ENCODE peak calls at places on chromosomes 13 and 19, in seven cellular contexts. X is CD4-positive, CD25-positive, alpha-beta regulatory T cell; G is psoas muscle; F is body of pancreas; J is neural progenitor cell; P is left lung; Q is heart left ventricle. Z is an unnamed sample.

GRCh38 chr19:47719047-47719885 is 6.0 kb downstream of the EHD2 start:
- DNase-seq in F (peak; percentile 83), X (no peak), P (peak; percentile 78), J (no peak), G (peak; percentile 90), Q (peak; percentile 94), Z (no peak)

GRCh38 chr13:110257408-110257807 is 49.5 kb downstream of the COL4A1 start:
- DNase-seq in Q (no peak), F (no peak), G (no peak), X (no peak), P (no peak), J (no peak), Z (no peak)

GRCh38 chr13:81872581-81872980 is 1531.7 kb upstream of the SPRY2 start:
- DNase-seq in G (no peak), F (no peak), J (peak; percentile 33), Q (no peak), P (no peak), X (no peak), Z (peak; percentile 35)

GRCh38 chr13:54383604-54384003 is 1355.0 kb downstream of the OLFM4 start:
- DNase-seq in J (peak; percentile 20), Q (no peak), F (no peak), P (no peak), G (no peak), X (no peak), Z (no peak)

GRCh38 chr19:39448271-39448670 is 2.9 kb downstream of the SUPT5H start:
- DNase-seq in J (no peak), G (no peak), Q (no peak), F (no peak), P (no peak), X (no peak), Z (no peak)

GRCh38 chr19:49931293-49932040 is 2.2 kb upstream of the NUP62 start:
- DNase-seq in P (no peak), J (no peak), F (no peak), Q (no peak), G (no peak), X (no peak), Z (no peak)

GRCh38 chr19:52351512-52351911 is 15.5 kb downstream of the ZNF610 start:
- DNase-seq in P (no peak), J (peak; percentile 64), Q (no peak), F (no peak), X (no peak), G (no peak), Z (no peak)

GRCh38 chr13:21668665-21669599 is 1.9 kb upstream of the FGF9 start:
- DNase-seq in F (peak; percentile 15), Q (no peak), P (peak; percentile 58), G (peak; percentile 41), X (peak; percentile 48), J (peak; percentile 60), Z (peak; percentile 20)

GRCh38 chr13:68046900-68047299 is 816.8 kb upstream of the PCDH9 start:
- DNase-seq in F (no peak), P (no peak), J (no peak), G (no peak), Q (no peak), X (no peak), Z (no peak)

GRCh38 chr13:21420706-21421105 is 38.4 kb downstream of the ZDHHC20 start:
- DNase-seq in Q (no peak), X (no peak), J (no peak), P (no peak), G (no peak), F (no peak), Z (no peak)

GRCh38 chr13:110396913-110397379 is 89.9 kb downstream of the COL4A2 start:
- DNase-seq in G (peak; percentile 89), X (no peak), P (peak; percentile 80), Q (peak; percentile 91), J (no peak), F (peak; percentile 62), Z (peak; percentile 11)

GRCh38 chr13:51524846-51525566 is 59.3 kb upstream of the WDFY2 start:
- DNase-seq in G (no peak), Q (no peak), P (no peak), F (no peak), J (no peak), X (no peak), Z (no peak)

GRCh38 chr19:6481541-6482342 is at the start of gene DENND1C:
- DNase-seq in F (peak; percentile 43), J (peak; percentile 70), P (peak; percentile 64), Q (peak; percentile 41), G (peak; percentile 36), X (peak; percentile 69), Z (peak; percentile 53)

GRCh38 chr13:113623491-113624234 is 34.3 kb downstream of the ATP4B start:
- DNase-seq in X (no peak), J (no peak), F (no peak), P (peak; percentile 30), G (no peak), Q (no peak), Z (no peak)

GRCh38 chr13:53411443-53411842 is 382.8 kb downstream of the OLFM4 start:
- DNase-seq in G (no peak), J (peak; percentile 63), X (no peak), P (no peak), Q (no peak), F (no peak), Z (no peak)

GRCh38 chr19:31666126-31666525 is 316.9 kb upstream of the TSHZ3 start:
- DNase-seq in P (no peak), G (no peak), F (no peak), Q (no peak), X (no peak), J (no peak), Z (no peak)

GRCh38 chr19:48713864-48714755 is 5.4 kb downstream of the MAMSTR start:
- DNase-seq in P (peak; percentile 99), Q (peak; percentile 99), F (peak; percentile 99), G (peak; percentile 99), X (peak; percentile 96), J (peak; percentile 100), Z (peak; percentile 100)

GRCh38 chr19:33186835-33187540 is 7.1 kb upstream of the LRP3 start:
- DNase-seq in X (no peak), J (no peak), Q (peak; percentile 23), G (no peak), F (peak; percentile 4), P (no peak), Z (peak; percentile 48)

GRCh38 chr19:3532154-3533019 is 6.6 kb upstream of the TEKTIP1 start:
- DNase-seq in G (no peak), X (no peak), Q (no peak), F (no peak), J (no peak), P (no peak), Z (no peak)

GRCh38 chr19:27676877-27677276 is 1536.1 kb downstream of the UQCRFS1 start:
- DNase-seq in X (no peak), J (no peak), Q (peak; percentile 43), G (no peak), P (no peak), F (no peak), Z (no peak)

GRCh38 chr19:681638-682037 is 5.4 kb downstream of the FSTL3 start:
- DNase-seq in X (no peak), F (no peak), Q (no peak), J (no peak), P (no peak), G (no peak), Z (no peak)
- H3K27ac ChIP-seq in X (peak overlapping the region; percentile 81), F (peak overlapping the region; percentile 12), Q (no peak overlapping the region), J (no peak overlapping the region), P (no peak overlapping the region), G (no peak overlapping the region), Z (no peak overlapping the region)

DNA sequence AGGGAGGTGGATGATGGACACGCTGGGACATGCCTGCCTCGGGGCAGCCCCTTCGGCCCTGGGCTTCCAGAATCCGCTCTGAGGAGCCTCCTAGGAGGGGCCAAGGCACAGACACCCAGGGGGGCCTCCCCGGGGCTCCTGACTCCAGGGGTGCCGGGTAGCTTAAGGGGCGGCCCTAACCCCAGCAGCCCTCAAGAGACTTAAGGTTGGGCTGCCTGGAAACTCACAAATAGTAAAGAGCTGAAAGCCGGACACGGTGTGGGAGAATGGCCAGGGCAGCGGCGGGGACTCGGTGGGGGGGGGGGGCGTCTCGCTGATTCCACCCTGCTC is 7.7 kb downstream of the ARID3A start:
- DNase-seq in P (no peak), G (no peak), Q (no peak), X (no peak), F (no peak), J (no peak), Z (no peak)
- H3K4me3 ChIP-seq in P (no peak overlapping the region), G (peak overlapping the region; percentile 18), Q (no peak overlapping the region), X (no peak overlapping the region), F (no peak overlapping the region), J (no peak overlapping the region), Z (no peak overlapping the region)

GRCh38 chr19:1828279-1829238 is 16.5 kb upstream of the ATP8B3 start:
- DNase-seq in G (no peak), P (no peak), J (no peak), Q (no peak), X (no peak), F (no peak), Z (no peak)

GRCh38 chr19:1830978-1831377 is 17.3 kb downstream of the REXO1 start:
- DNase-seq in G (no peak), F (no peak), P (no peak), J (no peak), Q (no peak), X (no peak), Z (no peak)

GRCh38 chr19:1832046-1832663 is 16.1 kb downstream of the REXO1 start:
- DNase-seq in P (no peak), X (no peak), G (no peak), J (no peak), Q (no peak), F (no peak), Z (no peak)

GRCh38 chr19:1829958-1830357 is 17.9 kb upstream of the ATP8B3 start:
- DNase-seq in F (no peak), P (no peak), X (no peak), J (no peak), G (no peak), Q (no peak), Z (no peak)

GRCh38 chr19:1830568-1830967 is 17.7 kb downstream of the REXO1 start:
- DNase-seq in Q (no peak), G (no peak), F (no peak), X (no peak), P (no peak), J (no peak), Z (no peak)
- H3K36me3 ChIP-seq in Q (no peaks in the 10 kb centered on the region), G (peaks cover 3% of the 10 kb centered on the region), F (no peaks in the 10 kb centered on the region), X (peaks cover 19% of the 10 kb centered on the region), P (peaks cover 67% of the 10 kb centered on the region), J (no peaks in the 10 kb centered on the region), Z (peaks cover 6% of the 10 kb centered on the region)

GRCh38 chr19:30052122-30053075 is 110.4 kb downstream of the URI1 start:
- DNase-seq in G (no peak), Q (no peak), J (no peak), P (no peak), X (no peak), F (no peak), Z (no peak)

GRCh38 chr19:30047355-30047895 is 105.4 kb downstream of the URI1 start:
- DNase-seq in F (no peak), Q (no peak), G (no peak), X (no peak), J (no peak), P (no peak), Z (peak; percentile 36)

GRCh38 chr19:30049844-30050667 is 108.0 kb downstream of the URI1 start:
- DNase-seq in X (no peak), P (no peak), J (no peak), F (no peak), Q (no peak), G (no peak), Z (no peak)

GRCh38 chr19:30046522-30046921 is 104.5 kb downstream of the URI1 start:
- DNase-seq in X (peak; percentile 15), G (no peak), Q (no peak), F (no peak), P (no peak), J (peak; percentile 44), Z (no peak)

GRCh38 chr19:30049226-30049625 is 107.2 kb downstream of the URI1 start:
- DNase-seq in Q (no peak), J (no peak), P (no peak), F (no peak), G (no peak), X (no peak), Z (no peak)
- H3K27ac ChIP-seq in Q (no peak overlapping the region), J (no peak overlapping the region), P (no peak overlapping the region), F (no peak overlapping the region), G (no peak overlapping the region), X (no peak overlapping the region), Z (no peak overlapping the region)

Z was measured in small intestine.